ENCODE peak calls at places on chromosomes 4 and X, in seven cellular contexts. S is activated T-cell treated with anti-CD3 and anti-CD28 coated beads for 24 hours; Z is CD4-positive, CD25-positive, alpha-beta regulatory T cell; W is left ventricle myocardium superior; T is activated T-helper 9 cell treated with anti-CD3 and anti-CD28 coated beads, Interleukin-2, amount 50 U/mL, for 16 hours; G is GM23338; K is Caki2. Q is an unnamed sample.

GRCh38 chr4:37667197-37668100 is 18.7 kb downstream of the RELL1 start:
- DNase-seq in S (no peak), Z (no peak), W (no peak), T (no peak), G (no peak), K (no peak), Q (no peak)

GRCh38 chr4:123354701-123355100 is 41.9 kb upstream of the SPRY1 start:
- DNase-seq in S (no peak), Z (no peak), W (no peak), T (no peak), G (no peak), K (no peak), Q (no peak)

GRCh38 chr4:74531952-74532794 is 87.2 kb downstream of the AREG start:
- DNase-seq in S (no peak), Z (peak), W (no peak), T (no peak), G (peak), K (peak), Q (peak)

GRCh38 chr4:125750827-125751466 is 436.2 kb downstream of the FAT4 start:
- DNase-seq in S (no peak), Z (no peak), W (no peak), T (no peak), G (peak), K (peak), Q (no peak)

GRCh38 chr4:152197211-152197610 is 338.7 kb downstream of the FBXW7 start:
- DNase-seq in S (no peak), Z (no peak), W (no peak), T (no peak), G (no peak), K (no peak), Q (no peak)

GRCh38 chr4:137226900-137227299 is 305.4 kb downstream of the PCDH18 start:
- DNase-seq in S (no peak), Z (no peak), W (no peak), T (no peak), G (peak), K (no peak), Q (no peak)

GRCh38 chrX:10040961-10041360 is 73.8 kb downstream of the CLDN34 start:
- DNase-seq in S (no peak), Z (no peak), W (no peak), T (no peak), G (no peak), K (no peak), Q (no peak)

GRCh38 chr4:30718889-30719252 is 1.3 kb upstream of the PCDH7 start:
- DNase-seq in S (no peak), Z (no peak), W (no peak), T (no peak), G (peak), K (peak), Q (no peak)

GRCh38 chrX:17984415-17984814 is 123.3 kb upstream of the RAI2 start:
- DNase-seq in S (no peak), Z (no peak), W (no peak), T (no peak), G (no peak), K (no peak), Q (no peak)

GRCh38 chr4:10716163-10716562 is 31.6 kb upstream of the CLNK start:
- DNase-seq in S (no peak), Z (no peak), W (no peak), T (no peak), G (no peak), K (no peak), Q (no peak)

GRCh38 chrX:136710324-136710951 is 62.5 kb downstream of the CD40LG start:
- DNase-seq in S (no peak), Z (no peak), W (no peak), T (no peak), G (no peak), K (peak), Q (peak)

GRCh38 chr4:122930877-122931276 is 8.5 kb upstream of the NUDT6 start:
- DNase-seq in S (no peak), Z (peak), W (no peak), T (no peak), G (peak), K (no peak), Q (no peak)

GRCh38 chr4:83356899-83357661 is 22.4 kb upstream of the HPSE start:
- DNase-seq in S (no peak), Z (no peak), W (no peak), T (no peak), G (no peak), K (peak), Q (no peak)

GRCh38 chrX:123846598-123847038 is 13.2 kb upstream of the XIAP start:
- DNase-seq in S (no peak), Z (no peak), W (no peak), T (no peak), G (no peak), K (no peak), Q (no peak)

GRCh38 chr4:88533088-88533790 is 9.7 kb upstream of the PYURF start:
- DNase-seq in S (no peak), Z (no peak), W (no peak), T (no peak), G (peak), K (no peak), Q (no peak)

GRCh38 chr4:99088485-99089365 is at the start of gene ADH5:
- DNase-seq in S (peak), Z (peak), W (peak), T (peak), G (peak), K (peak), Q (peak)

GRCh38 chrX:139759637-139760036 is 51.7 kb upstream of the MCF2 start:
- DNase-seq in S (no peak), Z (no peak), W (no peak), T (no peak), G (peak), K (peak), Q (no peak)

GRCh38 chrX:40207626-40208025 is 109.9 kb upstream of the BCOR start:
- DNase-seq in S (peak), Z (no peak), W (no peak), T (no peak), G (no peak), K (peak), Q (no peak)

GRCh38 chr4:184471872-184472539 is 2.3 kb downstream of the IRF2 start:
- DNase-seq in S (no peak), Z (no peak), W (no peak), T (no peak), G (no peak), K (no peak), Q (peak)

GRCh38 chrX:150543230-150544155 is 24.9 kb upstream of the MTM1 start:
- DNase-seq in S (no peak), Z (no peak), W (no peak), T (no peak), G (no peak), K (peak), Q (no peak)

GRCh38 chr4:46886711-46887110 is 22.3 kb downstream of the COX7B2 start:
- DNase-seq in S (no peak), Z (no peak), W (no peak), T (no peak), G (no peak), K (peak), Q (no peak)

GRCh38 chr4:36269533-36269932 is 11.9 kb upstream of the DTHD1 start:
- DNase-seq in S (no peak), Z (no peak), W (no peak), T (no peak), G (no peak), K (no peak), Q (no peak)

GRCh38 chr4:169051936-169052335 is 41.9 kb upstream of the CBR4 start:
- DNase-seq in S (no peak), Z (no peak), W (no peak), T (no peak), G (no peak), K (no peak), Q (no peak)

GRCh38 chr4:76407440-76408119 is 13.4 kb downstream of the CCDC158 start:
- DNase-seq in S (no peak), Z (no peak), W (no peak), T (no peak), G (no peak), K (no peak), Q (no peak)

GRCh38 chr4:17817027-17817426 is 6.2 kb downstream of the NCAPG start:
- DNase-seq in S (no peak), Z (peak), W (no peak), T (no peak), G (peak), K (peak), Q (peak)

GRCh38 chr4:94548571-94548970 is 96.8 kb downstream of the PDLIM5 start:
- DNase-seq in S (no peak), Z (no peak), W (no peak), T (no peak), G (peak), K (peak), Q (no peak)

GRCh38 chr4:47213971-47214370 is 182.6 kb downstream of the GABRB1 start:
- DNase-seq in S (no peak), Z (no peak), W (no peak), T (no peak), G (no peak), K (peak), Q (no peak)

GRCh38 chr4:186722856-186723206 is 825 bp downstream of the FAT1 start:
- DNase-seq in S (no peak), Z (no peak), W (no peak), T (no peak), G (no peak), K (no peak), Q (no peak)

GRCh38 chrX:26918633-26919032 is 544.5 kb downstream of the PPP4R3C start:
- DNase-seq in S (no peak), Z (no peak), W (no peak), T (no peak), G (peak), K (no peak), Q (no peak)

GRCh38 chr4:15402974-15403373 is 24.9 kb upstream of the C1QTNF7 start:
- DNase-seq in S (no peak), Z (no peak), W (no peak), T (no peak), G (peak), K (no peak), Q (no peak)

GRCh38 chr4:8768357-8768999 is 103.2 kb downstream of the HMX1 start:
- DNase-seq in S (no peak), Z (no peak), W (peak), T (no peak), G (no peak), K (no peak), Q (no peak)

GRCh38 chr4:11149612-11150259 is 279.0 kb downstream of the HS3ST1 start:
- DNase-seq in S (no peak), Z (no peak), W (no peak), T (no peak), G (no peak), K (no peak), Q (no peak)

GRCh38 chr4:83259586-83259985 is 25.0 kb downstream of the COQ2 start:
- DNase-seq in S (no peak), Z (no peak), W (no peak), T (no peak), G (no peak), K (no peak), Q (no peak)

GRCh38 chr4:182925298-182925738 is 8.1 kb upstream of the DCTD start:
- DNase-seq in S (peak), Z (peak), W (peak), T (peak), G (peak), K (peak), Q (peak)

GRCh38 chrX:20067709-20068315 is 48.9 kb downstream of the MAP7D2 start:
- DNase-seq in S (no peak), Z (no peak), W (peak), T (no peak), G (peak), K (peak), Q (no peak)

GRCh38 chrX:3271485-3272186 is 74.8 kb downstream of the MXRA5 start:
- DNase-seq in S (no peak), Z (no peak), W (no peak), T (no peak), G (no peak), K (peak), Q (no peak)

GRCh38 chrX:44962944-44963343 is 90.0 kb downstream of the KDM6A start:
- DNase-seq in S (no peak), Z (no peak), W (no peak), T (no peak), G (no peak), K (no peak), Q (no peak)

GRCh38 chr4:185282968-185283367 is 73.6 kb downstream of the SNX25 start:
- DNase-seq in S (no peak), Z (no peak), W (no peak), T (no peak), G (peak), K (no peak), Q (no peak)

GRCh38 chr4:117010695-117011094 is 74.7 kb downstream of the TRAM1L1 start:
- DNase-seq in S (no peak), Z (no peak), W (no peak), T (no peak), G (no peak), K (no peak), Q (no peak)

GRCh38 chr4:952881-953573 is 20.3 kb downstream of the DGKQ start:
- DNase-seq in S (no peak), Z (no peak), W (no peak), T (no peak), G (no peak), K (no peak), Q (no peak)

Q was measured in naive B cell.